ENCODE peak calls at places on chromosomes 1 and 21, in seven cellular contexts. M is activated T-cell treated with anti-CD3 and anti-CD28 coated beads for 24 hours, J is fibroblast of pulmonary artery, G is glutamatergic neuron, N is ecto neural progenitor cell, K is pulmonary artery endothelial cell, L is germinal center. E is an unnamed sample.

GRCh38 chr1:160711528-160712311 is at the start of gene CD48:
- DNase-seq in M (no peak), J (no peak), G (no peak), N (no peak), K (no peak), L (peak; percentile 47), E (peak; percentile 56)

GRCh38 chr1:233625087-233625486 is 11.2 kb downstream of the KCNK1 start:
- DNase-seq in M (no peak), J (no peak), G (no peak), N (no peak), K (no peak), L (no peak), E (no peak)

GRCh38 chr1:55284856-55285255 is 69.7 kb upstream of the USP24 start:
- DNase-seq in M (no peak), J (peak; percentile 67), G (no peak), N (no peak), K (no peak), L (peak; percentile 24), E (no peak)

GRCh38 chr1:41371630-41372599 is 10.7 kb downstream of the FOXO6 start:
- DNase-seq in M (no peak), J (no peak), G (peak; percentile 82), N (peak; percentile 90), K (no peak), L (no peak), E (no peak)

GRCh38 chr21:42616366-42617340 is 36.8 kb upstream of the PDE9A start:
- DNase-seq in M (peak; percentile 21), J (no peak), G (no peak), N (no peak), K (no peak), L (no peak), E (peak; percentile 22)

GRCh38 chr1:13823936-13824335 is 123.9 kb downstream of the PRDM2 start:
- DNase-seq in M (no peak), J (no peak), G (no peak), N (no peak), K (no peak), L (no peak), E (no peak)

GRCh38 chr21:37848721-37849490 is 67.4 kb downstream of the KCNJ6 start:
- DNase-seq in M (no peak), J (peak; percentile 52), G (no peak), N (no peak), K (no peak), L (no peak), E (no peak)

GRCh38 chr21:23402929-23403520 is 2204.3 kb downstream of the MRPL39 start:
- DNase-seq in M (no peak), J (no peak), G (no peak), N (no peak), K (no peak), L (no peak), E (no peak)

GRCh38 chr1:114040273-114041043 is 61.2 kb downstream of the OLFML3 start:
- DNase-seq in M (no peak), J (peak; percentile 11), G (no peak), N (no peak), K (no peak), L (no peak), E (no peak)

E was measured in activated T-helper 2 cell treated with anti-CD3 and anti-CD28 coated beads, Interferon-gamma antibody, Interleukin-2, Interleukin-4, amounts not matched to agents 10 μg/mL and 5 μg/mL and 100 μg/mL, durations not matched to agents 14 hours and 24 hours and 36 hours.